ENCODE peak calls at places on chromosome 18, in six cellular contexts. D is NCI-H460, U is AG04449, Q is cardiac fibroblast, O is WTC11, A is putamen. T is an unnamed sample.
A peak's percentile ranks its signal among the peaks of the same experiment; 100 is the strongest.

GRCh38 chr18:32010124-32010745 is 8.4 kb upstream of the RNF125 start:
- DNase-seq in O (no peak), U (no peak), A (no peak), Q (peak; percentile 18), D (peak; percentile 24), T (no peak)

GRCh38 chr18:59357928-59358327 is 1.1 kb downstream of the LMAN1 start:
- DNase-seq in D (no peak), Q (peak; percentile 86), A (peak; percentile 30), O (no peak), U (peak; percentile 46), T (no peak)

GRCh38 chr18:48887905-48888531 is 62.7 kb downstream of the SMAD7 start:
- DNase-seq in O (no peak), A (no peak), Q (no peak), U (no peak), D (no peak), T (no peak)

GRCh38 chr18:44508474-44508873 is 172.2 kb upstream of the SETBP1 start:
- DNase-seq in O (no peak), A (no peak), D (no peak), U (no peak), Q (no peak), T (no peak)

GRCh38 chr18:8856187-8856586 is 150.8 kb downstream of the MTCL1 start:
- DNase-seq in Q (no peak), O (no peak), A (no peak), U (no peak), D (no peak), T (no peak)

GRCh38 chr18:79936641-79937040 is 14.8 kb downstream of the SLC66A2 start:
- DNase-seq in A (no peak), D (no peak), O (peak; percentile 6), U (no peak), Q (no peak), T (no peak)

GRCh38 chr18:51098082-51098481 is 68.1 kb downstream of the SMAD4 start:
- DNase-seq in A (no peak), D (no peak), Q (no peak), O (no peak), U (no peak), T (no peak)

GRCh38 chr18:65215865-65216466 is 534.8 kb upstream of the CDH7 start:
- DNase-seq in Q (no peak), O (no peak), U (no peak), A (no peak), D (no peak), T (no peak)

GRCh38 chr18:48860276-48861180 is 90.2 kb downstream of the SMAD7 start:
- DNase-seq in Q (no peak), U (no peak), D (no peak), O (peak; percentile 73), A (no peak), T (no peak)

GRCh38 chr18:74225193-74225840 is 66.4 kb downstream of the CYB5A start:
- DNase-seq in A (no peak), D (no peak), O (no peak), Q (no peak), U (no peak), T (no peak)

GRCh38 chr18:7234061-7234460 is 3.2 kb downstream of the LRRC30 start:
- DNase-seq in A (no peak), O (no peak), U (no peak), Q (no peak), D (no peak), T (no peak)

GRCh38 chr18:61595615-61596014 is 262.4 kb downstream of the CDH20 start:
- DNase-seq in U (no peak), A (no peak), O (no peak), D (no peak), Q (no peak), T (no peak)

GRCh38 chr18:48944634-48945033 is 6.1 kb downstream of the SMAD7 start:
- DNase-seq in A (no peak), D (no peak), O (no peak), U (no peak), Q (peak; percentile 55), T (no peak)

GRCh38 chr18:60070631-60071030 is 170.8 kb downstream of the PMAIP1 start:
- DNase-seq in O (no peak), Q (peak; percentile 9), A (no peak), U (no peak), D (no peak), T (no peak)

GRCh38 chr18:6775702-6776101 is 46.2 kb downstream of the ARHGAP28 start:
- DNase-seq in A (no peak), D (no peak), O (no peak), U (no peak), Q (no peak), T (no peak)

GRCh38 chr18:26335139-26335933 is 109.1 kb downstream of the TAF4B start:
- DNase-seq in D (no peak), U (no peak), Q (no peak), O (no peak), A (no peak), T (peak; percentile 7)

GRCh38 chr18:76668546-76668945 is 153.8 kb upstream of the ZNF236 start:
- DNase-seq in D (no peak), Q (no peak), O (no peak), U (no peak), A (no peak), T (no peak)

GRCh38 chr18:58496231-58496630 is 132.7 kb downstream of the ALPK2 start:
- DNase-seq in U (no peak), Q (peak; percentile 22), A (no peak), D (no peak), O (no peak), T (no peak)

GRCh38 chr18:79519751-79520472 is 124.2 kb downstream of the NFATC1 start:
- DNase-seq in Q (peak; percentile 17), U (no peak), A (no peak), D (no peak), O (no peak), T (no peak)